ENCODE peak calls at places on chromosomes 1 and 21, in ten cellular contexts. Z, M, A, X, V, E, O, S, F and L are unnamed samples.

GRCh38 chr21:31142600-31142999 is 104.3 kb upstream of the KRTAP19-8 start:
- DNase-seq in E (no peak), Z (peak), V (no peak), F (no peak), A (no peak), O (no peak), S (no peak), M (no peak), X (no peak), L (no peak)

GRCh38 chr1:93999806-94000205 is 90.6 kb upstream of the GCLM start:
- DNase-seq in S (no peak), A (no peak), F (no peak), V (no peak), X (no peak), Z (no peak), M (no peak), O (no peak), E (no peak), L (no peak)

GRCh38 chr1:180563013-180563827 is 4.5 kb downstream of the OVAAL start:
- DNase-seq in X (peak), M (peak), F (no peak), O (peak), Z (no peak), S (peak), A (no peak), E (peak), V (no peak), L (no peak)

GRCh38 chr1:186421446-186421845 is 39.5 kb downstream of the PDC start:
- DNase-seq in Z (no peak), S (no peak), E (no peak), M (no peak), F (no peak), X (no peak), V (no peak), A (no peak), O (no peak), L (no peak)

GRCh38 chr1:21630571-21631338 is 38.4 kb downstream of the RAP1GAP start:
- DNase-seq in A (no peak), O (no peak), M (no peak), E (no peak), X (no peak), F (no peak), Z (no peak), V (no peak), S (no peak), L (no peak)

GRCh38 chr1:115194571-115194970 is 105.3 kb upstream of the TSPAN2 start:
- DNase-seq in A (no peak), E (no peak), O (no peak), S (no peak), X (no peak), F (no peak), Z (no peak), M (no peak), V (no peak), L (no peak)

GRCh38 chr1:59498640-59499039 is 201.7 kb downstream of the FGGY start:
- DNase-seq in A (no peak), O (peak), S (no peak), V (no peak), M (peak), Z (no peak), E (peak), F (no peak), X (peak), L (no peak)

GRCh38 chr1:109240158-109241152 is 8.9 kb upstream of the CELSR2 start:
- DNase-seq in V (no peak), M (peak), A (peak), O (peak), E (peak), F (peak), X (peak), Z (peak), S (no peak), L (no peak)

GRCh38 chr1:227273557-227273956 is 44.7 kb downstream of the CDC42BPA start:
- DNase-seq in A (no peak), E (peak), O (peak), F (peak), Z (no peak), M (peak), V (no peak), X (peak), S (no peak), L (no peak)

GRCh38 chr1:78490861-78491310 is at the start of gene PTGFR:
- DNase-seq in E (peak), A (no peak), O (peak), F (peak), S (no peak), Z (no peak), X (peak), V (peak), M (peak), L (no peak)

GRCh38 chr1:81115422-81115821 is 685.3 kb upstream of the ADGRL2 start:
- DNase-seq in A (no peak), E (no peak), S (no peak), O (no peak), Z (no peak), V (no peak), X (no peak), M (no peak), F (no peak), L (no peak)

GRCh38 chr1:148372731-148373130 is 110.4 kb downstream of the PPIAL4G start:
- DNase-seq in A (no peak), V (no peak), E (peak), S (no peak), F (peak), M (no peak), Z (peak), O (peak), X (no peak), L (no peak)

GRCh38 chr1:221263831-221264767 is 384.9 kb downstream of the HLX start:
- DNase-seq in V (peak), A (no peak), E (peak), F (peak), Z (no peak), O (peak), X (peak), M (peak), S (peak), L (no peak)

GRCh38 chr1:197029749-197030148 is 37.3 kb downstream of the F13B start:
- DNase-seq in F (no peak), E (no peak), A (no peak), O (peak), S (no peak), M (peak), V (no peak), X (no peak), Z (no peak), L (no peak)

GRCh38 chr1:155126494-155127104 is 1.1 kb upstream of the EFNA1 start:
- DNase-seq in F (peak), Z (peak), A (peak), S (no peak), O (peak), X (peak), V (peak), E (peak), M (no peak), L (no peak)

GRCh38 chr21:43321111-43321510 is 105.8 kb downstream of the SIK1 start:
- DNase-seq in F (no peak), X (no peak), O (peak), E (no peak), A (no peak), M (no peak), Z (no peak), V (no peak), S (no peak), L (no peak)

GRCh38 chr1:10378071-10378841 is 20.6 kb upstream of the PGD start:
- DNase-seq in X (peak), A (no peak), V (peak), S (peak), O (peak), F (no peak), M (peak), E (peak), Z (no peak), L (no peak)

GRCh38 chr1:226660410-226661182 is 78.5 kb downstream of the ITPKB start:
- DNase-seq in E (no peak), X (peak), M (peak), S (no peak), F (no peak), O (no peak), A (no peak), V (no peak), Z (no peak), L (no peak)

GRCh38 chr1:10211805-10212405 is 1.5 kb downstream of the KIF1B start:
- DNase-seq in X (no peak), E (no peak), M (no peak), A (no peak), O (no peak), V (no peak), Z (no peak), S (peak), F (peak), L (no peak)

GRCh38 chr1:61518670-61519400 is 206.1 kb downstream of the TM2D1 start:
- DNase-seq in Z (no peak), X (no peak), S (no peak), F (no peak), A (no peak), E (no peak), M (no peak), O (peak), V (no peak), L (no peak)

GRCh38 chr1:183032122-183032921 is 9.1 kb downstream of the LAMC1 start:
- DNase-seq in O (no peak), V (no peak), F (no peak), S (no peak), Z (no peak), E (peak), A (no peak), M (no peak), X (no peak), L (no peak)

GRCh38 chr1:210949489-210949888 is 184.5 kb downstream of the KCNH1 start:
- DNase-seq in M (no peak), S (no peak), E (no peak), F (no peak), X (no peak), A (no peak), V (no peak), O (no peak), Z (no peak), L (no peak)

GRCh38 chr1:82775402-82776000 is 974.8 kb downstream of the ADGRL2 start:
- DNase-seq in O (peak), E (peak), X (peak), S (peak), Z (no peak), M (peak), F (peak), V (no peak), A (no peak), L (no peak)

GRCh38 chr1:23123528-23123927 is 45.1 kb downstream of the LUZP1 start:
- DNase-seq in O (no peak), F (peak), Z (no peak), V (no peak), S (no peak), A (no peak), M (no peak), X (no peak), E (no peak), L (no peak)

GRCh38 chr1:205258313-205259176 is 30.8 kb downstream of the TMCC2 start:
- DNase-seq in Z (no peak), S (peak), F (no peak), A (no peak), O (peak), V (no peak), M (peak), X (peak), E (peak), L (no peak)

GRCh38 chr1:207965602-207966387 is 54.9 kb upstream of the CD34 start:
- DNase-seq in Z (no peak), F (no peak), S (no peak), A (no peak), M (no peak), V (no peak), O (no peak), E (no peak), X (no peak), L (no peak)

GRCh38 chr21:39137248-39138186 is 45.7 kb downstream of the PSMG1 start:
- DNase-seq in X (peak), S (peak), M (peak), F (no peak), Z (no peak), E (peak), O (peak), V (no peak), A (no peak), L (no peak)

GRCh38 chr1:96360036-96360795 is 361.4 kb upstream of the PTBP2 start:
- DNase-seq in M (no peak), S (no peak), A (no peak), O (peak), V (no peak), F (no peak), X (peak), E (peak), Z (no peak), L (no peak)

GRCh38 chr1:67535474-67535873 is 105.3 kb upstream of the SERBP1 start:
- DNase-seq in Z (no peak), O (peak), F (peak), X (peak), V (peak), A (peak), M (peak), E (peak), S (peak), L (peak)

GRCh38 chr1:108643492-108644333 is 17.2 kb downstream of the HENMT1 start:
- DNase-seq in A (no peak), V (no peak), S (peak), X (peak), Z (no peak), M (peak), E (peak), F (peak), O (peak), L (no peak)

GRCh38 chr1:108057536-108057935 is 92.6 kb upstream of the VAV3 start:
- DNase-seq in F (peak), V (peak), E (no peak), M (peak), O (peak), Z (no peak), A (peak), X (peak), S (no peak), L (no peak)

GRCh38 chr1:6962390-6962955 is 177.2 kb downstream of the CAMTA1 start:
- DNase-seq in V (no peak), A (peak), E (no peak), M (no peak), S (peak), Z (no peak), X (no peak), O (no peak), F (peak), L (peak)

DNA sequence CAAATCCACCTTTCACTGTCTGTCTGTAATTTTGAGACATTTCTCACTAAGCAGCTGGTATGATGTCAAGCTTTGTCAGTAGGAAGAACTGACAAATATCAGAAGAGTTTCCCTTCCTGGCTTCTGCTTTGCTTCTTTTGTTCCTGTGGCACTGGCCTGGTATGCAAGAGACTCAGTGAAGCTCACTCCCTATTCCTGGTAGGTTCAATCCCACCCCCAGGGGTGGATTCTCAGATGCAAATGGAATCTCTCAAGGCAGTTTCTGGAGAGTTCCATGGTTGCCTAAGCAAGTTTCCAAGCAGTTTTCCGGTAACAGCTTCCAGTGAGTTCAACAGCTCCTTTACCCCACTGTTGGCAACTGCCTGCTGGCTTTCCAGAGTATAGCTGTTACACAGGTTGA is 683.4 kb downstream of the PTPRC start:
- DNase-seq in X (no peak), O (no peak), F (no peak), M (no peak), A (no peak), Z (no peak), S (no peak), V (no peak), E (no peak), L (no peak)
- TF ChIP-seq CTCF in X (no peak), O (no peak), F (no peak), M (no peak), A (no peak), Z (no peak), S (no peak), V (no peak), E (no peak), L (no peak)

GRCh38 chr1:156481527-156481926 is 19.0 kb downstream of the MEF2D start:
- DNase-seq in X (no peak), V (no peak), Z (no peak), E (no peak), S (no peak), O (no peak), F (no peak), A (no peak), M (no peak), L (no peak)

GRCh38 chr1:156479093-156480014 is 21.2 kb downstream of the MEF2D start:
- DNase-seq in V (no peak), S (no peak), O (no peak), F (no peak), X (no peak), Z (no peak), E (no peak), M (no peak), A (no peak), L (no peak)

GRCh38 chr1:156480411-156481192 is 20.0 kb downstream of the MEF2D start:
- DNase-seq in M (no peak), V (peak), X (peak), F (no peak), A (no peak), O (peak), S (peak), E (peak), Z (peak), L (peak)

GRCh38 chr1:156478250-156478627 is 22.3 kb downstream of the MEF2D start:
- DNase-seq in V (no peak), M (no peak), F (no peak), O (no peak), X (no peak), E (no peak), A (no peak), S (no peak), Z (no peak), L (no peak)

DNA sequence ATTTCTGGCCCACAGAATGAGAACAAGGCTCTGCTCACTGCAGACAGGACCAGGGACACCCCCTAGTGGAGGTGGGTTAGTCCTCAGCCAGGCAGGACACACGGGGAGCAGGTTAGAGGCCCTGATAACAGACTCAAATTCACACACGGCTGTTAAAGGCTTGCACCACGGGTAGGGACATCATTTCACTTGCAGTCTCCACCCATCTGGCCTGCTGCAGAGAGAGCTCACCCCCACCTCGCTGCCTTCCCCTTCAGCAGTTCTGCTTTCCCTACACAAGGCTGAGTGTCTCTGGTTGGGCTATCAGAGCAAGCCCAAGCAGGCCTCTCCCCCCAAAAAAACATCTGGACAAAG is 20.6 kb downstream of the MEF2D start:
- DNase-seq in A (no peak), F (no peak), Z (no peak), X (no peak), M (no peak), S (no peak), O (no peak), E (no peak), V (no peak), L (no peak)
- TF ChIP-seq CTCF in A (no peak), F (no peak), Z (no peak), X (peak), M (peak), S (no peak), O (peak), E (peak), V (no peak), L (no peak)

DNA sequence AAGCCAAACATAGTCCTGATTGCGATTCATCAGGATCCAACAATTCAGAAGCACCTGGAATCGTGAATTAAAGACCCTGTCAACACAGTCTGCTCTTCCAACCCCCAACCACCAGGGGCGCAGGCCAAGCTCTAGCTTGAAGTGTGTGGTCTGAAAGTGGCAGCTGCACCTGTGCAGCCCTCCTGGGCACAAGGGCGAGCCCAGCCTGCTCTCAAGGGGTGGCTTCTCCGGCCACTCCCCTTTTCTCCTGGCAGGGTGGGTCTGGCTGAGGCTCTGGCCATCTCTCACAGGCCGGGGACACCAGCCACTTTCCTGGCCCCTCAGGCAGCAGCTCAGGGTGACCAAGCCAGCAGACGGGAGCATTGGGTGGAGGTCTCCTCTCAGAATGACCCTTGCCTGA is 62.3 kb downstream of the SLC66A1 start:
- DNase-seq in O (no peak), F (no peak), M (no peak), A (no peak), Z (no peak), X (no peak), S (peak), E (no peak), V (no peak), L (no peak)
- TF ChIP-seq CTCF in O (peak), F (peak), M (peak), A (no peak), Z (no peak), X (peak), S (no peak), E (peak), V (peak), L (peak)

GRCh38 chr1:117313555-117313954 is 53.7 kb upstream of the MAN1A2 start:
- DNase-seq in F (no peak), X (no peak), V (no peak), S (no peak), A (no peak), O (no peak), E (no peak), Z (no peak), M (no peak), L (no peak)

GRCh38 chr1:117308406-117308916 is 58.8 kb upstream of the MAN1A2 start:
- DNase-seq in F (no peak), X (no peak), E (no peak), S (no peak), V (no peak), M (no peak), O (no peak), Z (no peak), A (no peak), L (no peak)

GRCh38 chr1:117318011-117318410 is 49.2 kb upstream of the MAN1A2 start:
- DNase-seq in E (no peak), X (no peak), A (no peak), F (no peak), O (peak), Z (no peak), M (no peak), S (no peak), V (no peak), L (no peak)

GRCh38 chr1:117318456-117318855 is 48.8 kb upstream of the MAN1A2 start:
- DNase-seq in M (no peak), O (no peak), X (no peak), S (no peak), V (no peak), A (no peak), Z (no peak), F (no peak), E (no peak), L (no peak)

DNA sequence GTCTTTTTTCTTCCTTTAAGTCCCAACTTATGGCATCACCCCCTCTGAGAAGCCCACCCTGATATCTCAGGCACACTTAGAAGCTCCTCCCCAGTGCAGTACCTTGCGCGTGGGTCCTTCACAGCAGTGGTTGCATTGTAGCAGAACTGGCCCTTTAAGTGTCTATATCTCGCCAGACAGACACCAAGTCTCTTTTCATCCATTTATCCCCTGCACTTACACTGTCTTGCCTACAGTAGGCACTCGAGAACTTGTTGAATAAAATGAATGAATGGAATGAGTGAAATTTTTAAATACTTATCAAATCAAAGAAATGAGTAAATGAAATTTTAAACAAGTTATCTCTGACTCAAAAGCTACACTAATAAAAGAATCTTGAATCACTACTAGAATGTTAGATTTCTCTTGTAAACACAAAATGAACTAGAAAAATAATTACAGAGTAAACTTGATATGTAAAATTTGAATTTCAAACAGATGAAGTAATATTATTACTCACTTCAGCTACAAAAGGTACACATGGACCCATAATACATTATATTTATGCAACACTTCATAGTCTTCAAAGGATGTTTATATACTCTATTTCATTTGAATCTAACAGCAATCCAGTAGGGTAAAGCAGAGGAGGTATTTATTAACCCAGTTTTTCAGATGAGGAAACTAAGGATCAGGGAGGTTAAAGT is 54.7 kb upstream of the MAN1A2 start:
- DNase-seq in M (peak), F (no peak), V (no peak), E (peak), Z (no peak), O (peak), S (peak), X (peak), A (no peak), L (no peak)
- TF ChIP-seq CTCF in M (peak), F (peak), V (peak), E (peak), Z (peak), O (peak), S (peak), X (peak), A (peak), L (no peak)

GRCh38 chr1:111862599-111862998 is 106.9 kb downstream of the DDX20 start:
- DNase-seq in S (no peak), O (no peak), V (no peak), F (no peak), X (no peak), Z (no peak), E (no peak), M (no peak), A (no peak), L (no peak)
- TF ChIP-seq CTCF in S (no peak), O (no peak), V (no peak), F (no peak), X (no peak), Z (no peak), E (no peak), M (no peak), A (no peak), L (no peak)